ENCODE peak calls at places on chromosomes 12 and 14, in nine cellular contexts. H is tibial artery; O is CD8-positive, alpha-beta T cell; N is OCI-LY7; J is psoas muscle; E is left lung; P is endothelial cell of umbilical vein; U is heart left ventricle; X is GM12878. R is an unnamed sample. For H3K4me1, the result is how much of the 10 kb centered on the place peaks cover.

GRCh38 chr12:20214286-20214685 is 154.1 kb upstream of the PDE3A start:
- DNase-seq in J (no peak), N (no peak), O (no peak), X (no peak), U (no peak), P (peak), H (no peak), E (no peak), R (no peak)

GRCh38 chr12:111754671-111755070 is 12.1 kb upstream of the ALDH2 start:
- DNase-seq in E (peak), P (no peak), H (no peak), O (no peak), X (no peak), N (no peak), J (no peak), U (peak), R (no peak)

GRCh38 chr14:104140213-104140462 is 1.8 kb downstream of the KIF26A start:
- DNase-seq in P (no peak), O (no peak), N (no peak), X (no peak), U (peak), E (peak), J (no peak), H (no peak), R (no peak)

GRCh38 chr12:8866429-8866828 is 44.0 kb downstream of the A2ML1 start:
- DNase-seq in X (no peak), J (no peak), O (no peak), U (no peak), H (no peak), E (no peak), P (no peak), N (no peak), R (no peak)

GRCh38 chr12:34396861-34397590 is 374.7 kb downstream of the ALG10 start:
- DNase-seq in X (no peak), H (peak), N (no peak), U (peak), J (peak), O (peak), E (peak), P (no peak), R (peak)

GRCh38 chr14:61891251-61891650 is 129.0 kb downstream of the SNAPC1 start:
- DNase-seq in J (no peak), U (no peak), O (no peak), H (no peak), X (no peak), P (peak), E (no peak), N (no peak), R (no peak)

GRCh38 chr12:68953536-68953935 is 20.6 kb upstream of the CPM start:
- DNase-seq in U (no peak), E (no peak), X (no peak), N (no peak), P (no peak), O (no peak), H (no peak), J (no peak), R (no peak)

GRCh38 chr12:105670664-105671063 is 340.2 kb downstream of the C12orf75 start:
- DNase-seq in E (no peak), X (no peak), H (no peak), U (no peak), J (no peak), O (no peak), P (no peak), N (no peak), R (no peak)

GRCh38 chr12:113485330-113485729 is 13.7 kb upstream of the LHX5 start:
- DNase-seq in X (no peak), J (no peak), U (no peak), O (no peak), E (no peak), P (no peak), H (no peak), N (no peak), R (no peak)

GRCh38 chr12:85825751-85826150 is 10.5 kb downstream of the RASSF9 start:
- DNase-seq in N (no peak), J (no peak), O (no peak), X (no peak), U (no peak), H (no peak), P (no peak), E (no peak), R (no peak)

GRCh38 chr12:104603545-104603973 is 146.8 kb downstream of the CHST11 start:
- DNase-seq in E (no peak), J (no peak), H (no peak), P (no peak), X (no peak), U (no peak), O (no peak), N (no peak), R (no peak)

GRCh38 chr14:80167793-80168448 is 43.4 kb downstream of the DIO2 start:
- DNase-seq in P (no peak), N (no peak), H (no peak), E (no peak), J (no peak), U (no peak), X (no peak), O (no peak), R (no peak)

GRCh38 chr12:82359115-82359478 is 768 bp downstream of the METTL25 start:
- DNase-seq in U (no peak), H (no peak), O (no peak), N (peak), X (no peak), J (no peak), E (peak), P (no peak), R (no peak)

GRCh38 chr14:67187826-67188225 is 1.4 kb upstream of the GARIN2 start:
- DNase-seq in H (no peak), X (no peak), N (no peak), P (no peak), O (no peak), J (no peak), E (no peak), U (no peak), R (no peak)

GRCh38 chr12:109910969-109911348 is 10.9 kb downstream of the TCHP start:
- DNase-seq in U (no peak), H (no peak), J (no peak), N (peak), P (no peak), E (peak), O (no peak), X (no peak), R (no peak)

GRCh38 chr12:86265329-86265695 is 9.1 kb upstream of the MGAT4C start:
- DNase-seq in N (no peak), P (no peak), E (no peak), U (no peak), X (no peak), O (no peak), J (no peak), H (no peak), R (no peak)

GRCh38 chr12:101594700-101595099 is at the start of gene MYBPC1:
- DNase-seq in J (no peak), U (no peak), P (no peak), O (no peak), X (no peak), N (peak), E (no peak), H (no peak), R (no peak)

GRCh38 chr12:130114952-130115351 is 47.3 kb upstream of the FZD10 start:
- DNase-seq in O (no peak), X (no peak), E (no peak), U (no peak), J (no peak), P (no peak), H (no peak), N (no peak), R (no peak)

GRCh38 chr14:88990856-88991255 is 166.4 kb downstream of the TTC8 start:
- DNase-seq in O (no peak), X (no peak), J (no peak), N (no peak), E (no peak), U (no peak), H (no peak), P (no peak), R (no peak)

GRCh38 chr12:40734283-40734682 is 42.0 kb downstream of the CNTN1 start:
- DNase-seq in E (no peak), N (no peak), H (no peak), U (no peak), X (no peak), O (no peak), P (no peak), J (no peak), R (no peak)

GRCh38 chr12:10220398-10221077 is 7.9 kb downstream of the GABARAPL1 start:
- DNase-seq in U (peak), X (no peak), N (no peak), H (peak), J (peak), E (no peak), P (peak), O (no peak), R (peak)

GRCh38 chr14:89032086-89032649 is 207.7 kb downstream of the TTC8 start:
- DNase-seq in X (no peak), U (no peak), E (no peak), H (no peak), P (no peak), J (no peak), O (no peak), N (no peak), R (no peak)

GRCh38 chr14:72686832-72687231 is 207.1 kb downstream of the DPF3 start:
- DNase-seq in O (no peak), H (no peak), N (no peak), J (no peak), U (no peak), X (no peak), P (no peak), E (no peak), R (no peak)

GRCh38 chr14:51862171-51862838 is 1.9 kb downstream of the GNG2 start:
- DNase-seq in J (no peak), P (no peak), H (no peak), E (no peak), U (no peak), X (no peak), N (peak), O (no peak), R (no peak)

GRCh38 chr14:102293784-102294183 is 11.2 kb downstream of the MOK start:
- DNase-seq in U (no peak), N (no peak), J (no peak), E (no peak), X (no peak), H (no peak), O (no peak), P (no peak), R (no peak)

GRCh38 chr12:26271889-26272492 is 76.6 kb downstream of the SSPN start:
- DNase-seq in E (peak), N (no peak), J (peak), P (peak), X (peak), H (peak), U (peak), O (no peak), R (peak)

GRCh38 chr12:125249932-125250331 is 184.7 kb downstream of the AACS start:
- DNase-seq in E (no peak), J (no peak), X (no peak), O (no peak), N (peak), U (no peak), H (no peak), P (no peak), R (no peak)

GRCh38 chr14:105974902-105975301 is 448.5 kb downstream of the TMEM121 start:
- DNase-seq in N (no peak), H (no peak), J (no peak), U (no peak), X (no peak), E (no peak), O (peak), P (no peak), R (no peak)

GRCh38 chr14:102579696-102580551 is 12.5 kb upstream of the RCOR1 start:
- DNase-seq in O (no peak), E (peak), N (no peak), P (no peak), U (peak), X (no peak), J (peak), H (no peak), R (no peak)

GRCh38 chr12:53096089-53096741 is 1.3 kb upstream of the IGFBP6 start:
- DNase-seq in X (no peak), O (no peak), E (peak), H (peak), P (no peak), U (peak), N (no peak), J (peak), R (peak)

GRCh38 chr12:42985506-42985905 is 396.0 kb upstream of the PRICKLE1 start:
- DNase-seq in H (no peak), N (no peak), O (no peak), E (no peak), U (no peak), P (no peak), X (no peak), J (no peak), R (no peak)

GRCh38 chr14:91614187-91614586 is 104.1 kb upstream of the PPP4R3A start:
- DNase-seq in N (no peak), H (no peak), X (no peak), J (no peak), E (no peak), O (no peak), U (no peak), P (no peak), R (no peak)

GRCh38 chr12:23810327-23810902 is 139.1 kb downstream of the SOX5 start:
- DNase-seq in U (no peak), H (no peak), X (no peak), O (no peak), P (no peak), E (no peak), J (no peak), N (no peak), R (no peak)

GRCh38 chr14:49464885-49465284 is 121.3 kb downstream of the RPS29 start:
- DNase-seq in H (no peak), E (no peak), U (no peak), J (no peak), N (peak), X (no peak), P (no peak), O (no peak), R (no peak)
- TF ChIP-seq CTCF in H (no peak), E (no peak), U (no peak), J (no peak), N (peak), X (no peak), P (no peak), O (no peak), R (no peak)

GRCh38 chr14:69610859-69611263 is 535 bp upstream of the SUSD6 start:
- DNase-seq in P (no peak), X (no peak), O (no peak), U (no peak), J (no peak), H (no peak), N (no peak), E (no peak), R (no peak)

GRCh38 chr14:69612759-69613145 is 1.4 kb downstream of the SUSD6 start:
- DNase-seq in J (no peak), H (no peak), U (no peak), P (no peak), E (no peak), X (no peak), N (peak), O (no peak), R (no peak)

GRCh38 chr14:69613312-69614073 is 2.1 kb downstream of the SUSD6 start:
- DNase-seq in H (no peak), E (no peak), N (no peak), J (no peak), X (no peak), U (no peak), P (no peak), O (no peak), R (no peak)

GRCh38 chr14:69611264-69612013 is at the start of gene SUSD6:
- DNase-seq in X (no peak), J (peak), U (peak), P (peak), N (peak), E (peak), O (peak), H (peak), R (peak)

DNA sequence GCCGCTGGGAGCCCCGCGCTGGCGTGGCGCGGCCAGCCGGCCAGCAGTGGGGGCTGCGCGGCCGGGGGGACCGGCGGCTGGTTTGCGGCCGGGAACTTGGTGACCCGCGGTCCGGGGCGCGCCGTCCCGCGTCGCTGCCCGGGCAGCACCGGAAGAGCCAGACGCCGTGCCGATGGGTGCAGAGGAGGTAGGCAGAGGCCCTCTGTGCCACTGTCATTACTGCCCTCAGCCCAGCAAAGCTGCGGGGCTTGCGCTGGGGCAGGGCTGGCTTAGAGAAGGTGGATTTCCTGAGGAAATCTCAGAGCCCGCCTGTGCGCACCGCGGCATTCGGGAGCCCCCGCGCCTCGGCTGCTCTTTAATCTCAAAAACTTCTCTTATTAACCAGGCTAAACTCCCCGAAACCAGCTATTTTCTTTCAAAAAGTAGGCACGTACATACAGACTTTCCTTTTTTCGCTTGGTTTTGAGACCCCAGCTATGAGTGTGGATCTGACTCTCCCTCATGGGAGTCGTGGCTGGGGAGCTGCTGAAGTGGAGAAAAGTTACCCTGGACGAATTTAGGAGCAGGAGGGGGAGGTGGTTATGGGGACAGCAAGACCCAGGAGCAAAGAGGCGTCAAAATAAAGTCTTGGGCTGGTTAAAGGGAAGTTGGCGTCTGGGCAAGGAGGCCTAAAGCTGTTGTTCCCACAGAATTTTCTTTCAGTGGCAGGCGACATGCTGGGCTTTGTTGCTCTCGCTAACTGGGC is 790 bp downstream of the SUSD6 start:
- DNase-seq in J (peak), H (no peak), E (peak), O (peak), N (peak), P (peak), U (peak), X (no peak), R (no peak)
- H3K4me1 ChIP-seq in J (half or more), H (half or more), E (half or more), O (half or more), N (half or more), P (under half), U (under half), X (under half), R (under half)

DNA sequence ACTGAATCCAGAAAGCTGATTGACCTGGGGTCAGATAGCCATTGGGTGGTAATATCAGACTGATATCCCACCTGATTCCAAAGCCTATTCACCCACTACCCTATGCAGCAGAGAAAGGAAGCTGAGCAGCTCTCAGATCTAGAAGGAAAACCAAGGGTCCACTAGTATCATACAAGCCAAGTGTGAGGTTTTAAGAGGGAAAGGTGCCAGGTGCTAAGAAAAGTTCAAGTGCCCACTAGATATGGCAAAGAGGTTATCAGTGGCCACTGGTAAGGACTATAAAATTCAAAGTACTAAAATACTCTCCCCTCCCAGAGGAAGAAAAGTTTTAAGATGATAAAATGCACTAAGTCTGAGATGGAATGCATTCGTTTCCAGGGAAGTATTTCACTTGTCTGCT is 85.6 kb downstream of the PPM1H start:
- DNase-seq in X (no peak), E (no peak), J (no peak), P (no peak), N (no peak), O (no peak), U (no peak), H (no peak), R (no peak)
- TF ChIP-seq CTCF in X (no peak), E (no peak), J (no peak), P (no peak), N (no peak), O (no peak), U (no peak), H (no peak), R (no peak)

GRCh38 chr14:49997991-49998390 is 105.1 kb downstream of the ARF6 start:
- DNase-seq in X (no peak), P (no peak), N (no peak), H (no peak), O (no peak), J (no peak), U (no peak), E (no peak), R (no peak)

GRCh38 chr14:50001146-50001998 is 108.5 kb downstream of the ARF6 start:
- DNase-seq in E (no peak), P (no peak), O (peak), N (peak), J (peak), U (peak), H (peak), X (no peak), R (no peak)

GRCh38 chr14:50000215-50001145 is 107.6 kb downstream of the ARF6 start:
- DNase-seq in E (peak), U (peak), P (peak), O (peak), X (no peak), N (peak), H (peak), J (peak), R (peak)

GRCh38 chr14:49999826-50000214 is 106.9 kb downstream of the ARF6 start:
- DNase-seq in P (no peak), O (no peak), H (no peak), U (no peak), N (no peak), E (no peak), X (no peak), J (no peak), R (no peak)

GRCh38 chr14:49999216-49999761 is 106.4 kb downstream of the ARF6 start:
- DNase-seq in E (peak), X (no peak), H (peak), U (peak), P (peak), N (peak), J (peak), O (peak), R (peak)
- H3K4me1 ChIP-seq in E (half or more), X (under half), H (half or more), U (under half), P (under half), N (half or more), J (half or more), O (half or more), R (under half)

DNA sequence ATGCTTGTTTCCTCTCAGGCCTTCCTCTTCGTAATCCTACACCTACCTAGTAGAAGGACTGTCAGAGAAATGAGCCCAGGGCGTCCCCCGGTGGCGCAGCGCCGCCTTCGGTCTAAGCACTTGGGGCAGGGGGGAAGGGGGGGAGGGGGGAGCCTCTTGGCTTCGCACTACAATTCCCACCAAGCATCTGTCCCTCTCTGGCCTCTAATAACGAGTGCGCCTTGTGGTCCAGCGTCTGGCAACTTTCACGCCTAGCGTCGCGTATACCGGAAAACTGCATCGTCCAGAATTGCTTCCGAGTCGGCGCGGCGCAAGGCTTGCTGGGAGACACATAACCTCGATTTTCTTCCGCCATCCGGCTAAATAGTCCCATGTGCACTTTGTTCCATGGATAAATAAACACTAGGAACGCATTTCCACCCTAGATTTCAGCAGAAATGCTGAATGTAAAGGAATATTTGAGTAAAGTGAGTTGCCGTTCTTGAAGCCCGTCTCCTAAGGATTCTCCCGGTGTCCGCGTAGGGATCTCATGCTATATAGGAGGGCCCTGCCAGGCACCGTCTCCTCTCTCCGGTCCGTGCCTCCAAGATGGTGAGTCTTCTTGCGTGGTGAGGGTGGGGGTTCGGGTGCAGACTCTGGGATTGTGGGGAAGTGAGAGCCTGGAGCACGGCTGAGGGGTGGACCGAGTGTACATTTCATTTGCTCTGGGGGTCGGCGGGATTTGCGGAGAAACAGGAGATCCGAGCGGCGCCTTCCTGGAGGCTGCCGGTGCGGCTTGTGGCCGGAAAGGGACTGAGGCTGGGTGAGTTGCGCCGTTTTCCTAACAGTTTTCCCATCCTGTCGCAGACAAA is at the start of gene RPS26:
- DNase-seq in N (peak), E (peak), H (peak), X (peak), P (peak), J (peak), U (peak), O (peak), R (peak)
- TF ChIP-seq CTCF in N (peak), E (peak), H (peak), X (peak), P (peak), J (peak), U (peak), O (peak), R (peak)

R was measured in right atrium auricular region.